ENCODE peak calls at places on chromosomes 6 and 20, in four cellular contexts. One of them, this sample, is unnamed.

GRCh38 chr6:121652726-121653623 is 217.5 kb downstream of the GJA1 start:
- DNase-seq in K562: no peak
- DNase-seq in HepG2: no peak
- DNase-seq in WTC11: no peak
- DNase-seq in this sample: peak; percentile 47

GRCh38 chr20:18001131-18001921 is 32.5 kb downstream of the MGME1 start:
- DNase-seq in K562: no peak
- DNase-seq in HepG2: peak; percentile 90
- DNase-seq in WTC11: no peak
- DNase-seq in this sample: no peak

GRCh38 chr6:48916523-48917050 is 546.5 kb downstream of the MMUT start:
- DNase-seq in K562: no peak
- DNase-seq in HepG2: peak; percentile 8
- DNase-seq in WTC11: no peak
- DNase-seq in this sample: peak; percentile 49

GRCh38 chr6:73704260-73704659 is 8.3 kb downstream of the CD109 start:
- DNase-seq in K562: peak; percentile 15
- DNase-seq in HepG2: peak; percentile 77
- DNase-seq in WTC11: no peak
- DNase-seq in this sample: peak; percentile 83

GRCh38 chr6:111573892-111574800 is 31.5 kb downstream of the TRAF3IP2 start:
- DNase-seq in K562: no peak
- DNase-seq in HepG2: no peak
- DNase-seq in WTC11: no peak
- DNase-seq in this sample: peak; percentile 17

GRCh38 chr6:70394518-70395300 is 18.6 kb upstream of the FAM135A start:
- DNase-seq in K562: peak; percentile 69
- DNase-seq in HepG2: no peak
- DNase-seq in WTC11: no peak
- DNase-seq in this sample: no peak

GRCh38 chr6:4809999-4810918 is 34.1 kb downstream of the CDYL start:
- DNase-seq in K562: no peak
- DNase-seq in HepG2: peak; percentile 86
- DNase-seq in WTC11: no peak
- DNase-seq in this sample: peak; percentile 68

GRCh38 chr6:43506667-43507471 is 3.3 kb downstream of the LRRC73 start:
- DNase-seq in K562: peak; percentile 85
- DNase-seq in HepG2: peak; percentile 76
- DNase-seq in WTC11: peak; percentile 81
- DNase-seq in this sample: peak; percentile 55

GRCh38 chr20:11204926-11205768 is 531.3 kb upstream of the JAG1 start:
- DNase-seq in K562: no peak
- DNase-seq in HepG2: peak; percentile 71
- DNase-seq in WTC11: peak; percentile 72
- DNase-seq in this sample: peak; percentile 89

GRCh38 chr6:42748241-42748898 is 2.5 kb upstream of the TBCC start:
- DNase-seq in K562: peak; percentile 31
- DNase-seq in HepG2: no peak
- DNase-seq in WTC11: no peak
- DNase-seq in this sample: no peak

GRCh38 chr6:55239099-55239498 is 64.8 kb downstream of the HCRTR2 start:
- DNase-seq in K562: no peak
- DNase-seq in HepG2: no peak
- DNase-seq in WTC11: no peak
- DNase-seq in this sample: no peak

GRCh38 chr6:11278207-11278559 is 45.7 kb upstream of the NEDD9 start:
- DNase-seq in K562: no peak
- DNase-seq in HepG2: no peak
- DNase-seq in WTC11: no peak
- DNase-seq in this sample: no peak

GRCh38 chr6:32371803-32372202 is at the start of gene TSBP1:
- DNase-seq in K562: no peak
- DNase-seq in HepG2: no peak
- DNase-seq in WTC11: no peak
- DNase-seq in this sample: no peak

GRCh38 chr20:62136283-62137091 is 6.7 kb downstream of the PSMA7 start:
- DNase-seq in K562: no peak
- DNase-seq in HepG2: peak; percentile 74
- DNase-seq in WTC11: peak; percentile 74
- DNase-seq in this sample: peak; percentile 78

GRCh38 chr6:41236276-41236675 is 8.1 kb downstream of the TREML4 start:
- DNase-seq in K562: no peak
- DNase-seq in HepG2: no peak
- DNase-seq in WTC11: no peak
- DNase-seq in this sample: no peak

GRCh38 chr20:58140787-58141396 is 87.6 kb downstream of the ANKRD60 start:
- DNase-seq in K562: no peak
- DNase-seq in HepG2: no peak
- DNase-seq in WTC11: no peak
- DNase-seq in this sample: no peak

GRCh38 chr6:36685926-36686667 is 7.6 kb downstream of the CDKN1A start:
- DNase-seq in K562: no peak
- DNase-seq in HepG2: no peak
- DNase-seq in WTC11: no peak
- DNase-seq in this sample: no peak

GRCh38 chr6:163241668-163242067 is 172.8 kb upstream of the QKI start:
- DNase-seq in K562: no peak
- DNase-seq in HepG2: no peak
- DNase-seq in WTC11: no peak
- DNase-seq in this sample: no peak

GRCh38 chr6:28587011-28587745 is 61.5 kb downstream of the GPX5 start:
- DNase-seq in K562: no peak
- DNase-seq in HepG2: peak; percentile 82
- DNase-seq in WTC11: peak; percentile 84
- DNase-seq in this sample: peak; percentile 89

GRCh38 chr20:62133864-62134263 is 9.3 kb downstream of the PSMA7 start:
- DNase-seq in K562: no peak
- DNase-seq in HepG2: no peak
- DNase-seq in WTC11: no peak
- DNase-seq in this sample: no peak

GRCh38 chr6:125586074-125586473 is 163.4 kb upstream of the HEY2 start:
- DNase-seq in K562: no peak
- DNase-seq in HepG2: no peak
- DNase-seq in WTC11: no peak
- DNase-seq in this sample: peak; percentile 3

GRCh38 chr6:162442675-162443074 is 284.9 kb downstream of the PRKN start:
- DNase-seq in K562: no peak
- DNase-seq in HepG2: peak; percentile 36
- DNase-seq in WTC11: peak; percentile 60
- DNase-seq in this sample: peak; percentile 28

GRCh38 chr6:118325220-118325860 is 222.8 kb upstream of the PLN start:
- DNase-seq in K562: no peak
- DNase-seq in HepG2: no peak
- DNase-seq in WTC11: no peak
- DNase-seq in this sample: no peak

GRCh38 chr20:57190536-57191265 is 75.7 kb downstream of the BMP7 start:
- DNase-seq in K562: no peak
- DNase-seq in HepG2: no peak
- DNase-seq in WTC11: no peak
- DNase-seq in this sample: no peak

GRCh38 chr6:29419516-29419915 is 4.8 kb downstream of the OR12D1 start:
- DNase-seq in K562: no peak
- DNase-seq in HepG2: no peak
- DNase-seq in WTC11: no peak
- DNase-seq in this sample: no peak

GRCh38 chr20:21020656-21021004 is 85.5 kb downstream of the LINC00237 start:
- DNase-seq in K562: no peak
- DNase-seq in HepG2: peak; percentile 57
- DNase-seq in WTC11: no peak
- DNase-seq in this sample: no peak

GRCh38 chr20:62258499-62259293 is 20.4 kb downstream of the OSBPL2 start:
- DNase-seq in K562: no peak
- DNase-seq in HepG2: no peak
- DNase-seq in WTC11: no peak
- DNase-seq in this sample: no peak

GRCh38 chr20:44104807-44105517 is 82.0 kb downstream of the JPH2 start:
- DNase-seq in K562: no peak
- DNase-seq in HepG2: no peak
- DNase-seq in WTC11: no peak
- DNase-seq in this sample: peak; percentile 37

GRCh38 chr6:21753571-21754108 is 160.1 kb downstream of the SOX4 start:
- DNase-seq in K562: no peak
- DNase-seq in HepG2: no peak
- DNase-seq in WTC11: no peak
- DNase-seq in this sample: peak; percentile 71

GRCh38 chr6:21751608-21752007 is 158.1 kb downstream of the SOX4 start:
- DNase-seq in K562: no peak
- DNase-seq in HepG2: no peak
- DNase-seq in WTC11: no peak
- DNase-seq in this sample: no peak

GRCh38 chr6:21752054-21752811 is 158.7 kb downstream of the SOX4 start:
- DNase-seq in K562: no peak
- DNase-seq in HepG2: no peak
- DNase-seq in WTC11: no peak
- DNase-seq in this sample: no peak

GRCh38 chr6:21756487-21756886 is 162.9 kb downstream of the SOX4 start:
- DNase-seq in K562: no peak
- DNase-seq in HepG2: no peak
- DNase-seq in WTC11: no peak
- DNase-seq in this sample: no peak

GRCh38 chr6:21754891-21755290 is 161.3 kb downstream of the SOX4 start:
- DNase-seq in K562: no peak
- DNase-seq in HepG2: no peak
- DNase-seq in WTC11: no peak
- DNase-seq in this sample: peak; percentile 64
- TF ChIP-seq HMGXB4 in K562: no peak
- TF ChIP-seq HMGXB4 in HepG2: no peak
- TF ChIP-seq HMGXB4 in WTC11: no peak
- TF ChIP-seq HMGXB4 in this sample: no peak

GRCh38 chr6:134132494-134133141 is 80.2 kb upstream of the SLC2A12 start:
- DNase-seq in K562: no peak
- DNase-seq in HepG2: no peak
- DNase-seq in WTC11: no peak
- DNase-seq in this sample: no peak
- TF ChIP-seq HMGXB4 in K562: no peak
- TF ChIP-seq HMGXB4 in HepG2: no peak
- TF ChIP-seq HMGXB4 in WTC11: no peak
- TF ChIP-seq HMGXB4 in this sample: no peak

DNA sequence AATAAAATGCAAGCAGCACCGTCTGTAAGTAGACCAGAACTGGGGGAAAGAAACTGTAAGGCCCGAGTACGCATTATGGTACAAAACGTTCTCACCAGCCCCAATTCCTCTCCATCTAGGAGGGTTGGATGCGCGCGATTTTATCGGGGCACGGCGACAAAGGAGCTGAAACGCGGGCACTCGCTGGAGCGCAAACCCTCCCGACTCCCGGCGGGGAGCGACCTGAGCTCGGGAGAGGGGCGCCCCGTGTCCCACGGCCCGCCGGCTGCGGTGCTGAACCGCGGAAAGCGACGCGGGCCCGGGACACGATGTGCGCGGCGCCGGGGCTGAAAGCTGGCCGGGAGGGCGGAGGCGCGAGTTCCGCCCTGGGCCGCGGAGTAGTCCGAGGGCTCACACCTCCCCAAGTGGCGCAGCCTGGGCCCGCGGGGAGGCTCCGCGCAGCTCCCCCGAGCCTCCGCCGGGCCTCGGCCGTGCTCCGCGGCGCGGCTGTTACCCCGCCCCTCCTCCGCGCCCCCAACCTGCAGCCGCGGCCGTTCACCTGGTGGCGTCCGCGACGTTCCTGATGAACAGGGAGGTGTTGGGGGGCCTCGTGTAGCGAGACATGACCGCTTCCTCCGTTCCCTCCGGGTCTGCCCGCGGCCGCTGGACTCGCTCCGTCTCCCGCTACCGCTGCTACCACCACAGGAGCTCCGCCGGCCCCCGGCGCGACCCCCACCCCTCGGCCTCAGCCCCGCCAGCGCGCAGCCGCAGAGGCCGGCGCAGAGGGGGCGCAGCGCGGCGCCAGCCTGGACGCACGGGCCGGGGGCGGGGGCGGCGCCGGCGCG is at the start of gene SRSF12:
- DNase-seq in K562: no peak
- DNase-seq in HepG2: no peak
- DNase-seq in WTC11: peak; percentile 62
- DNase-seq in this sample: peak; percentile 34
- TF ChIP-seq HMGXB4 in K562: no peak
- TF ChIP-seq HMGXB4 in HepG2: peak; percentile 76
- TF ChIP-seq HMGXB4 in WTC11: peak; percentile 42
- TF ChIP-seq HMGXB4 in this sample: peak; percentile 51

GRCh38 chr20:64158346-64159285 is 5.6 kb upstream of the MYT1 start:
- DNase-seq in K562: no peak
- DNase-seq in HepG2: no peak
- DNase-seq in WTC11: no peak
- DNase-seq in this sample: no peak
- TF ChIP-seq HMGXB4 in K562: no peak
- TF ChIP-seq HMGXB4 in HepG2: no peak
- TF ChIP-seq HMGXB4 in WTC11: no peak
- TF ChIP-seq HMGXB4 in this sample: no peak

GRCh38 chr20:33789109-33789857 is 21.9 kb upstream of the CHMP4B start:
- DNase-seq in K562: no peak
- DNase-seq in HepG2: peak; percentile 83
- DNase-seq in WTC11: no peak
- DNase-seq in this sample: peak; percentile 95
- TF ChIP-seq HMGXB4 in K562: no peak
- TF ChIP-seq HMGXB4 in HepG2: no peak
- TF ChIP-seq HMGXB4 in WTC11: no peak
- TF ChIP-seq HMGXB4 in this sample: no peak

GRCh38 chr6:114108119-114109002 is 137.4 kb upstream of the HDAC2 start:
- DNase-seq in K562: peak; percentile 15
- DNase-seq in HepG2: peak; percentile 63
- DNase-seq in WTC11: peak; percentile 89
- DNase-seq in this sample: peak; percentile 38
- TF ChIP-seq HMGXB4 in K562: no peak
- TF ChIP-seq HMGXB4 in HepG2: no peak
- TF ChIP-seq HMGXB4 in WTC11: no peak
- TF ChIP-seq HMGXB4 in this sample: no peak

GRCh38 chr6:14450133-14451040 is 332.8 kb downstream of the CD83 start:
- DNase-seq in K562: no peak
- DNase-seq in HepG2: no peak
- DNase-seq in WTC11: no peak
- DNase-seq in this sample: no peak

GRCh38 chr6:14454467-14454763 is 336.8 kb downstream of the CD83 start:
- DNase-seq in K562: no peak
- DNase-seq in HepG2: no peak
- DNase-seq in WTC11: no peak
- DNase-seq in this sample: no peak

GRCh38 chr6:14451594-14452374 is 334.2 kb downstream of the CD83 start:
- DNase-seq in K562: no peak
- DNase-seq in HepG2: no peak
- DNase-seq in WTC11: no peak
- DNase-seq in this sample: no peak

GRCh38 chr6:14453712-14454466 is 336.3 kb downstream of the CD83 start:
- DNase-seq in K562: no peak
- DNase-seq in HepG2: no peak
- DNase-seq in WTC11: no peak
- DNase-seq in this sample: no peak

GRCh38 chr6:14452567-14453527 is 335.3 kb downstream of the CD83 start:
- DNase-seq in K562: peak; percentile 40
- DNase-seq in HepG2: no peak
- DNase-seq in WTC11: no peak
- DNase-seq in this sample: no peak
- TF ChIP-seq HMGXB4 in K562: no peak
- TF ChIP-seq HMGXB4 in HepG2: no peak
- TF ChIP-seq HMGXB4 in WTC11: no peak
- TF ChIP-seq HMGXB4 in this sample: no peak